ENCODE peak calls at places on chromosomes 16 and 17, in six cellular contexts. A is Peyer's patch; Z is naive thymus-derived CD4-positive, alpha-beta T cell; O is colonic mucosa; Y is HL-60; N is left ventricle myocardium inferior. W is an unnamed sample.

GRCh38 chr16:87003414-87003755 is 313.8 kb downstream of the C16orf95 start:
- DNase-seq in A (no peak), Z (no peak), O (no peak), Y (no peak), N (no peak), W (no peak)

GRCh38 chr16:73399486-73399885 is 351.6 kb upstream of the ZFHX3 start:
- DNase-seq in A (no peak), Z (no peak), O (no peak), Y (no peak), N (no peak), W (no peak)

GRCh38 chr16:87303431-87303930 is 13.7 kb downstream of the C16orf95 start:
- DNase-seq in A (no peak), Z (no peak), O (no peak), Y (peak; percentile 58), N (no peak), W (no peak)

GRCh38 chr16:86322840-86323239 is 187.5 kb upstream of the FOXF1 start:
- DNase-seq in A (no peak), Z (no peak), O (no peak), Y (no peak), N (no peak), W (no peak)

GRCh38 chr17:2023692-2024571 is 1.2 kb downstream of the RTN4RL1 start:
- DNase-seq in A (peak; percentile 64), Z (peak; percentile 46), O (no peak), Y (peak; percentile 72), N (no peak), W (peak; percentile 29)

GRCh38 chr17:76427457-76428231 is 25.3 kb downstream of the UBE2O start:
- DNase-seq in A (no peak), Z (no peak), O (no peak), Y (no peak), N (no peak), W (no peak)

GRCh38 chr17:2974347-2974746 is 89.1 kb downstream of the OR1D5 start:
- DNase-seq in A (no peak), Z (no peak), O (no peak), Y (no peak), N (no peak), W (no peak)

GRCh38 chr17:17683710-17684365 is 2.6 kb downstream of the RAI1 start:
- DNase-seq in A (no peak), Z (no peak), O (no peak), Y (no peak), N (no peak), W (no peak)

GRCh38 chr17:17236295-17237025 is 508 bp downstream of the FLCN start:
- DNase-seq in A (peak; percentile 74), Z (no peak), O (peak; percentile 46), Y (peak; percentile 5), N (no peak), W (no peak)

GRCh38 chr16:17508303-17508702 is 37.5 kb upstream of the XYLT1 start:
- DNase-seq in A (no peak), Z (no peak), O (no peak), Y (no peak), N (no peak), W (no peak)

GRCh38 chr16:803751-804075 is 3.2 kb upstream of the GNG13 start:
- DNase-seq in A (no peak), Z (no peak), O (no peak), Y (no peak), N (no peak), W (no peak)

GRCh38 chr17:67221062-67221998 is 23.7 kb downstream of the HELZ start:
- DNase-seq in A (no peak), Z (peak; percentile 12), O (no peak), Y (no peak), N (no peak), W (no peak)

GRCh38 chr17:17836818-17837379 is at the start of gene SREBF1:
- DNase-seq in A (peak; percentile 84), Z (peak; percentile 43), O (peak; percentile 79), Y (no peak), N (peak; percentile 69), W (peak; percentile 52)

GRCh38 chr17:49217651-49218413 is 7.3 kb downstream of the ABI3 start:
- DNase-seq in A (peak; percentile 91), Z (peak; percentile 81), O (peak; percentile 52), Y (peak; percentile 88), N (peak; percentile 71), W (peak; percentile 63)

GRCh38 chr17:7989781-7990655 is 12.4 kb upstream of the GUCY2D start:
- DNase-seq in A (peak; percentile 95), Z (peak; percentile 83), O (peak; percentile 94), Y (peak; percentile 78), N (peak; percentile 82), W (peak; percentile 85)

GRCh38 chr17:2929881-2930533 is 133.4 kb downstream of the OR1D5 start:
- DNase-seq in A (peak; percentile 64), Z (no peak), O (peak; percentile 68), Y (peak; percentile 10), N (peak; percentile 35), W (no peak)

GRCh38 chr17:2468270-2468669 is 43.4 kb downstream of the METTL16 start:
- DNase-seq in A (no peak), Z (no peak), O (no peak), Y (no peak), N (no peak), W (no peak)

GRCh38 chr16:86836503-86837125 is 258.3 kb downstream of the FOXL1 start:
- DNase-seq in A (no peak), Z (no peak), O (no peak), Y (no peak), N (no peak), W (no peak)

GRCh38 chr16:11175106-11175795 is 80.8 kb downstream of the SOCS1 start:
- DNase-seq in A (no peak), Z (no peak), O (no peak), Y (no peak), N (no peak), W (no peak)

DNA sequence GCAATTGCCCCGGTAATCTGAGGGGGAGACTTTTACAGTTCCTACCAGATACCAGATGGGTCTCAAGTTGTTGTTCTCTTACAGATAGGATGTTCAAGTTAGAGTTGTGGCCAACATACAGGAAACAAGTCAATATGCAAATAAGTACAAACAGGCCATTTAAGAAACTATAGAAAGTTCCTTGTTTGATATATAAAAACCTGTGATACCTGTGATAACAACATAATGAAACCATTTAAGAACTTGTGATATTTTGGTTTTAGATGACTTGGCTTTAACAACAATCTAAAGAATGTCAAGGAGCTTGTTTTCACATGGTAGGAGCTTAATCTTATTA is 16.8 kb downstream of the CDR2 start:
- DNase-seq in A (no peak), Z (peak; percentile 36), O (no peak), Y (no peak), N (no peak), W (no peak)
- H3K27ac ChIP-seq in A (peak overlapping the region; percentile 76), Z (peak overlapping the region; percentile 64), O (peak overlapping the region; percentile 50), Y (no peak overlapping the region), N (no peak overlapping the region), W (peak overlapping the region; percentile 63)

DNA sequence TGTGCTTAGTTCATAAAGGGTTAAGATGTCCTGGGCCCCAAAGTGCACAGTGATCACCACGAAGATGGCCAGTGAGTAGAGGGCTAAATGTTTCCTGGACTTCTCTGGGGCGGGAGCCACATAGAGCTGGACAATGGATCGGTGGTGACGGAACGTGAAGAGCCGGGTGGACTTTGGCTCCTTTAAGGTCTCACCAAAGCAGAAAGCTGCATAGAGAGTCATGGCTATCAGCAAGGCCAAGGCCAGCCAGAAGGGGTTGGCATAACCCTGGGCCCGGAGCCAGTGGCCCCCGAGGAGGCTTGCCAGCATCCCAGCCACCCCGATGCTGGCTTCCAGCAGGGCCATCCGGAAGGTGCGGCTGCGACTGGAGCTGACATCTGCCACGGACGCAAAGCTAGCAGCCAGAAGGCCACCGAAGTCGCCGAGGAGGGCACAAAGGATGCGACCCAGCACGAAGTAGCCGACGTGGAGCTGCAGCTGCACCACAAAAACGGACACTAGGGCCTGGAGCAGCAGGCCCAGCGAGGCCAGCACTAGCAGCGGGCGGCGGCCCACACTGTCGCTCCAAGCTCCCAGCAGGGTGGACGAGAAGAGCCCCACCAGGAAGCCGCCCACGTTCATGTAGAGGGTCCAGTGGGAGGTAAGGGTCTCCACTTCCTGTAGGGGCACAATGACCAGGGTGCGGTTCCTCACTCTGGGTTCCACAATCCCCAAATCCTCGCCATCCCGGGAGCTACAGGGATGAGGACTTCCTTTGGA is 1.0 kb downstream of the SLC46A1 start:
- DNase-seq in A (peak; percentile 57), Z (no peak), O (no peak), Y (no peak), N (no peak), W (no peak)
- H3K27ac ChIP-seq in A (peak overlapping the region; percentile 79), Z (peak overlapping the region; percentile 52), O (no peak overlapping the region), Y (no peak overlapping the region), N (peak overlapping the region; percentile 66), W (no peak overlapping the region)

DNA sequence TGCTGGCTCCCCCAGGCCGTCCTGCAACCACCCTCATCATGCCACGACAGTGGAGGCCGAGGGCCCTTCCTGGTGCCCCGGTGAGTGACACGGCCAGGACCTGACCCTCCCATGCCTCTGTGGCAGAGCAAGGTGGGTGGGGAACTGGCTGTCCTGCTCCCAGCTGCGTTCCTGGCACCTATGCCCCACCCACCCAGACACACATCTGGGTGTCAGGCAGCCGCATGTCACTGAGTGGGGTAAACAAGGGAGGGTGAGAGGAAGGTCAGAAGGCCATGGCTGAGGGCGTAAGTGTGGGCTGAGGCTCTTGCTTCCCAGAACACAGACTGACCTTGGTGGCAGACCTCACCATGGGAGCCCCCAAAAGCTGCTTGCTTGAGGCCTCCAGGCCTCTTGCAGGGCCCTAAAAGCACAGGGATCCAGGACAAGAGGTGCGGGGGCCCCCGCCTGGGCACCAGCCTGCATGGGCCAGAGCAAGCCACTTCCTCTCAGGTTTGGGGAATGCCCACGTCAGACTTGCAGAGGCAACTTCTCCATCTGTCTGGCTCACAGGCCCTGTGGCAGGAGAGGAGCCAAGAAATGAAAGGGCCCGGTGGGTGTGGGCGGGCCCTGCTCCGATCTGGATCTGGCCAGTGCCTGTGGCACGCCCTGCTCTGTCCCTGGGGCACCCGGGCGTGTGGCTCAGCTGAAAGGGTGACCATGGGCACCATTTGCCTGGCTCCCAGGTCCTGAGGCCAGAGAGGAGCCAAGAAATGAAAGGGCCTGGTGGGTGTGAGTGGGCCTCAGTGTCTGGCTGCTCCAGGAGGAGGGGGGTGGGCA is 3.9 kb upstream of the CCDC57 start:
- DNase-seq in A (peak; percentile 89), Z (no peak), O (peak; percentile 85), Y (peak; percentile 98), N (peak; percentile 66), W (peak; percentile 43)
- H3K27ac ChIP-seq in A (peak overlapping the region; percentile 82), Z (no peak overlapping the region), O (peak overlapping the region; percentile 73), Y (peak overlapping the region; percentile 97), N (peak overlapping the region; percentile 67), W (peak overlapping the region; percentile 14)

GRCh38 chr17:73718362-73718761 is 74.1 kb upstream of the SDK2 start:
- DNase-seq in A (no peak), Z (no peak), O (no peak), Y (no peak), N (no peak), W (no peak)
- H3K27ac ChIP-seq in A (no peak overlapping the region), Z (no peak overlapping the region), O (no peak overlapping the region), Y (no peak overlapping the region), N (no peak overlapping the region), W (no peak overlapping the region)

DNA sequence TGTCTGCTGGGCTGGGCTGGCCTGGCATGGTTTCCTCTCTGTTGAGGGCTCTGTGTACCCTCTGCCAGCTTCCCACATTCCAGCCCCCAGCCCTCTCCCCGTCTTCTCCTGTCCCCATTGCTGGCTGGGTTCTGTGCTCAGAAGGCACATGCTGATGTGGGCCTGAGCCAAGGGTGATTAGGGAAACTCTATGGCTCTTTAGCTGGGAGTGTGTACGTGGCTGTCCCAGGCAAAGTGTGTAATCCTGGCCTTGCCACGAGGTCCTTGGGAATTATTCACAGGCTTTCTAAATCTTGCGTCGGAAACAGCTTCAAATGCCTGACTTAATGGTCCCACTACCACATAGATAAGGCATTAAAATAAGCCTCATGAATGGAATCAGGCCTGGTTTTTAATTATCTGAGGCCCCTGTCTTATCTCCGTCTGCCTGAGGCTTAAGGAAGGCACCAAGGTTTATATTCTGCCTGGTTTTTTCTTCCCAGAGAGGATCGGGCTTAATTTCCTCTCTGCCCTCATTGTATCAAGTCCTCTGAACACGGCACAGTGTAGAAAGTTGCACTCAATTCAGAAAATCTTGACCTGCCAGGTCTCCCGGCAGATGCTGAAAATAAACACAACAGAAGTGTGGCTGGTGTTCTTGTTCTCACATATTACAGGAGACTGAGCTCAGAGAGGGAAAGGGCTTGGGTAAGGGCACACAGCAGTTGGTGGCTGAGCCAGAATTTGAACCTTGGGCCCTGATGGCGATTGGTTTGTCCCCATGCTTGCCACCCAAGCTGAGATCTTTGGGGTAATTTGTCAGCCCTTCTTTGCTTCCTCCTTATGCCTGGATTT is 52.9 kb upstream of the LGALS9 start:
- DNase-seq in A (no peak), Z (no peak), O (no peak), Y (no peak), N (peak; percentile 46), W (no peak)
- H3K27ac ChIP-seq in A (peak overlapping the region; percentile 46), Z (no peak overlapping the region), O (no peak overlapping the region), Y (no peak overlapping the region), N (peak overlapping the region; percentile 74), W (no peak overlapping the region)